ENCODE peak calls at places on chromosome 18, in nine cellular contexts. H, D, P, R, W, L, X, O and V are unnamed samples.

GRCh38 chr18:11874676-11875075 is 23.5 kb downstream of the CHMP1B start:
- DNase-seq in H (no peak), O (no peak), L (no peak), P (no peak), D (no peak), W (no peak), X (no peak), R (no peak), V (no peak)

GRCh38 chr18:78873916-78874505 is 105.6 kb upstream of the SALL3 start:
- DNase-seq in L (no peak), P (no peak), X (no peak), H (no peak), R (no peak), D (no peak), O (no peak), W (no peak), V (no peak)

GRCh38 chr18:68735498-68736343 is 20.8 kb upstream of the TMX3 start:
- DNase-seq in W (no peak), H (peak), R (peak), O (peak), X (no peak), D (no peak), P (no peak), L (no peak), V (no peak)

GRCh38 chr18:41975287-41975683 is 20.3 kb downstream of the PIK3C3 start:
- DNase-seq in L (no peak), O (no peak), X (no peak), H (no peak), P (no peak), D (no peak), R (no peak), W (no peak), V (no peak)

GRCh38 chr18:8813621-8814020 is 108.3 kb downstream of the MTCL1 start:
- DNase-seq in H (peak), O (peak), L (no peak), R (no peak), X (no peak), W (no peak), D (no peak), P (no peak), V (no peak)

GRCh38 chr18:55018602-55019001 is 59.3 kb upstream of the CCDC68 start:
- DNase-seq in D (no peak), X (no peak), W (no peak), P (no peak), O (peak), R (no peak), H (peak), L (no peak), V (no peak)

GRCh38 chr18:8776013-8776515 is 70.7 kb downstream of the MTCL1 start:
- DNase-seq in W (no peak), O (peak), P (no peak), D (no peak), R (no peak), L (no peak), H (peak), X (no peak), V (no peak)

GRCh38 chr18:2985628-2986027 is 27.3 kb downstream of the LPIN2 start:
- DNase-seq in P (no peak), X (no peak), R (no peak), O (peak), D (no peak), H (peak), L (no peak), W (no peak), V (no peak)

GRCh38 chr18:22348521-22349316 is 69.0 kb downstream of the CTAGE1 start:
- DNase-seq in P (peak), X (no peak), H (peak), D (no peak), O (peak), L (no peak), R (no peak), W (peak), V (peak)

GRCh38 chr18:25786778-25787177 is 303.6 kb downstream of the SS18 start:
- DNase-seq in D (no peak), X (no peak), P (no peak), O (peak), L (no peak), W (no peak), R (no peak), H (peak), V (no peak)

GRCh38 chr18:21194871-21195771 is 46.9 kb upstream of the GREB1L start:
- DNase-seq in H (peak), W (no peak), X (peak), R (peak), L (no peak), D (no peak), P (no peak), O (peak), V (no peak)

GRCh38 chr18:43060020-43060419 is 55.5 kb downstream of the RIT2 start:
- DNase-seq in X (no peak), R (no peak), W (no peak), O (peak), D (no peak), P (no peak), H (peak), L (no peak), V (no peak)

GRCh38 chr18:8706981-8707940 is 1.9 kb downstream of the MTCL1 start:
- DNase-seq in R (peak), H (peak), L (peak), D (peak), O (peak), X (no peak), W (peak), P (peak), V (peak)

GRCh38 chr18:77766421-77766820 is 516.8 kb downstream of the GALR1 start:
- DNase-seq in H (no peak), D (no peak), X (no peak), L (no peak), P (no peak), O (no peak), R (no peak), W (no peak), V (no peak)

GRCh38 chr18:27377251-27377650 is 192.1 kb upstream of the CHST9 start:
- DNase-seq in R (no peak), O (no peak), H (no peak), D (no peak), L (no peak), W (no peak), P (no peak), X (no peak), V (no peak)

GRCh38 chr18:9535430-9535972 is 60.2 kb downstream of the RALBP1 start:
- DNase-seq in X (no peak), R (no peak), L (no peak), P (no peak), O (peak), H (peak), D (no peak), W (no peak), V (no peak)

GRCh38 chr18:57846258-57846657 is 43.1 kb upstream of the ATP8B1 start:
- DNase-seq in P (no peak), H (peak), X (no peak), R (no peak), D (no peak), O (peak), W (no peak), L (no peak), V (no peak)

GRCh38 chr18:26863122-26863879 is 2.2 kb downstream of the AQP4 start:
- DNase-seq in X (no peak), O (peak), D (no peak), H (no peak), L (no peak), W (peak), R (no peak), P (no peak), V (peak)

GRCh38 chr18:77014538-77014937 is 118.0 kb downstream of the MBP start:
- DNase-seq in O (peak), W (no peak), H (no peak), P (no peak), R (no peak), X (no peak), L (no peak), D (no peak), V (no peak)

GRCh38 chr18:12742453-12742852 is 39.6 kb downstream of the PSMG2 start:
- DNase-seq in R (no peak), W (no peak), L (no peak), P (no peak), D (no peak), O (peak), H (peak), X (no peak), V (no peak)

GRCh38 chr18:27735117-27735516 is 441.8 kb downstream of the CDH2 start:
- DNase-seq in X (no peak), O (no peak), P (no peak), W (no peak), H (no peak), D (no peak), L (no peak), R (no peak), V (no peak)

GRCh38 chr18:27581261-27581904 is 396.3 kb upstream of the CHST9 start:
- DNase-seq in W (no peak), P (no peak), H (no peak), O (peak), L (no peak), R (no peak), D (no peak), X (no peak), V (no peak)

GRCh38 chr18:23727707-23728493 is 38.6 kb downstream of the LAMA3 start:
- DNase-seq in D (no peak), X (no peak), P (no peak), W (no peak), H (no peak), R (no peak), O (no peak), L (no peak), V (no peak)

GRCh38 chr18:55421612-55422381 is 166.2 kb downstream of the TCF4 start:
- DNase-seq in X (no peak), P (no peak), H (peak), W (no peak), D (no peak), O (peak), L (peak), R (no peak), V (no peak)

GRCh38 chr18:50694147-50694546 is 125.7 kb downstream of the MRO start:
- DNase-seq in R (no peak), O (no peak), P (no peak), X (no peak), W (no peak), L (no peak), D (no peak), H (no peak), V (no peak)
- TF ChIP-seq CTCF in R (no peak), O (no peak), P (no peak), X (no peak), W (no peak), L (no peak), D (no peak), H (no peak), V (no peak)

GRCh38 chr18:47899107-47899840 is 31.2 kb downstream of the SMAD2 start:
- DNase-seq in L (no peak), X (no peak), W (no peak), H (no peak), D (no peak), P (no peak), R (no peak), O (peak), V (no peak)
- TF ChIP-seq CTCF in L (no peak), X (no peak), W (no peak), H (no peak), D (no peak), P (no peak), R (no peak), O (peak), V (no peak)

DNA sequence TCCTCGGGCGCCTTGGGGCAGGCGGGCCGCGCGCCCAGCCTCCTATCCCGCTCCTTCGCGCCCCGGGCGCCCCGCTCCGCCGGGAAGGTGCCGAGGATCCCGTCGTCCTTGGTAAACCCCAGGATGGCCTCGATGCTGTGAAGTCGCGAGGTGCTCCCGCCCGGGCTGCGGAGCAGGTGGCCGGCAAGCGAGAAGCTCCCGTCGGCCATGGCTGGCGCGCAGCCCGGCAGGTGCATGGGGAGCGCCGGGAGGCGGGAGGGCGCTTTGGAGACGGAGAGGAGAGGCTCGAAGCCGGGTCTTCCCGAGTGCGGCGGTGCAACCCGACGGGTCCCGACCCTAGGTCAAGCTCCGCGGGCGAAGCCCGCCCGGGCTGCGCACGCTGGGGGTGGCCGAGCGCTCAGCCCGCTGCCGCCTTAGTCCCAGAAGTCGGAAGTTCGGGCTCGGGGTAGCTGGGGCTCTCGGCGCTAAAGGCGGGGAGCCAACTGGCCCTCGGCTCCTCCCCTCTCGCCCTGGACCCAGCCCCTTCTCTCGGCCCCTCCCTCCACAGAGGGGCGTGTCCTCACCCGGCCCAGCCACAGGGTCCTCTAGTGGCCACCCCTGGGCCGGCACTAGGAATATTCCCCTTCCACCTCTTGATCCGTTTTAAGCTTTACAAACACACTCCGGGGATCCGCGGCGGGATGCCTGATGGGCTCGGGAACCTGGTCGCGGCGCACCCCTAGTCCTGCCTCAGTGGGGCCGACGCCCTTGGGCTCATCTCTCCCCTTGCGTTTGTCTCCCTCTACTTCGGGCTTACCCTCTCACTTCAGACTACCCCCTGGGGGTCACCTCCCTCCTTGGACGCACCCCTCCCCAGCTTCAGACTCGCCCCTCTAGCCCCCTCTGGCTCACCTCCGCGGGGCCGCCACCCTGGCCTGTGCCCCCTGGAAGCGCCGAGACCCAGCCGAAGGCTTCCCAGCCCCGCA is at the start of gene RAX:
- DNase-seq in X (no peak), O (peak), P (peak), R (peak), H (no peak), W (no peak), L (no peak), D (no peak), V (peak)
- TF ChIP-seq CTCF in X (peak), O (peak), P (no peak), R (no peak), H (peak), W (no peak), L (no peak), D (no peak), V (peak)

DNA sequence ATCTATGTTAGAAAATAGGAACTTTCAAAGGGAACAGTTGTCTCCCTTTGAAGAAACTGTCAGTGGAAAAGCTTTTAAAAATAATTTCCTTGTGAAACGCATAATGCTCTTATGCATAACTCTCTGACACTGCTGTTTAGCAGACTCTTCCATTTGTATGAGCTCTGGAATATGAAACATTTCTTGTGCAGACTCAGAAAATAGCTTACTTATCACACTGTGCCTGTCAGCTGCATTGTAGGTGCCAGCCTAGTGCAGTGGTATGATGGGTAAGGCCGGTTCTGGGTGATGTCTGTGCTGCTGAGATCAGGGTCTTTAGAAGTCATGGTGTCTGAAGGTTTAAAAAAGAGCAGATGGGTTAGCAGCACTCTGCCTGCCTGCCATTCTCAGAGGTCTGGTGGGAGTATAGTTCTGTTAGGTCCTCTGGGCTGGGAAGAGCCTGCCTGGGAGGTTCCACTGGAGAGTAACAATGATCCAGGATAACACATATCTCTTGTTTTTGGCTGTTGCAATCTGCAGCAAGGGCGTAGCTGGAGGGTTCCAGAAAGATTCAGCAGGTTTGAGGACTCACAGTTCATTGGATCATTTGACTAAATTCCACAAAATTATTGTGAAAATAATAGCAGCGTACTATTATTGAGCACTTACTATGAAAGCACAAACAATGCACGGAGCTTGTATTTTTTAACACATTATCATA is 283.2 kb upstream of the MEX3C start:
- DNase-seq in D (no peak), X (no peak), W (no peak), L (no peak), H (no peak), O (no peak), R (no peak), P (no peak), V (no peak)
- TF ChIP-seq CTCF in D (no peak), X (no peak), W (no peak), L (no peak), H (no peak), O (no peak), R (no peak), P (no peak), V (no peak)

DNA sequence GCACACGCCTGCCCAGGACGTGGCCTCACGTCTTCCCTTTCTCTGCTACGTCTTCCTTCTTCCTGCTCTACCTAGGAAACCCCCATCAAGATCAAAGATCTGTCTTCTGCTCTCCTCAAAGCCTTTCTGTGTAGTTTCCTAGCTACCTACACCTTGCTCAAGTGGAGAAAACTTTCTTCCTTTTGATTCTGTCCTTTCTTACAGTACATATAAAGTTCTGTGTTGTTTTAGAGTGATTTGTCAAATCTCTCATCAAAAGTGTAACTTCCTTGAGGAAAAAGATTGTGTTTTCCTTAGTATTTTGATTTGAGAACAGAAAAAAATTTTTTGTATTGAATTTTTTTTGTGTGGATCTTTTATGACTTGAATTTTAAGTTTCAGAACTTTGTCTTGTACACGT is 17.8 kb downstream of the SETBP1 start:
- DNase-seq in O (no peak), D (no peak), P (no peak), L (no peak), W (no peak), R (no peak), H (no peak), X (no peak), V (no peak)
- TF ChIP-seq CTCF in O (no peak), D (no peak), P (no peak), L (no peak), W (no peak), R (no peak), H (no peak), X (no peak), V (no peak)

GRCh38 chr18:63317556-63317946 is 2.0 kb downstream of the BCL2 start:
- DNase-seq in R (no peak), X (no peak), W (no peak), O (no peak), H (no peak), P (no peak), L (no peak), D (no peak), V (no peak)
- TF ChIP-seq CTCF in R (no peak), X (no peak), W (no peak), O (no peak), H (no peak), P (no peak), L (no peak), D (no peak), V (no peak)

GRCh38 chr18:6677086-6677485 is 52.4 kb upstream of the ARHGAP28 start:
- DNase-seq in O (peak), P (no peak), D (no peak), R (no peak), W (no peak), X (no peak), L (no peak), H (no peak), V (no peak)

GRCh38 chr18:6672909-6673308 is 56.6 kb upstream of the ARHGAP28 start:
- DNase-seq in O (no peak), D (no peak), P (no peak), W (no peak), X (no peak), H (no peak), R (no peak), L (no peak), V (no peak)
- TF ChIP-seq CTCF in O (no peak), D (no peak), P (no peak), W (no peak), X (no peak), H (no peak), R (no peak), L (no peak), V (no peak)